ENCODE peak calls at places on chromosomes 13 and 19, in five cellular contexts. Q is HepG2, Z is K562, O is GM12878, R is H1. F is an unnamed sample.

GRCh38 chr19:30036154-30037129 is 94.4 kb downstream of the URI1 start:
- DNase-seq in O (no peak), R (no peak), Z (no peak), Q (no peak), F (no peak)

GRCh38 chr19:6103217-6103644 is 7.1 kb downstream of the RFX2 start:
- DNase-seq in Z (no peak), Q (no peak), O (no peak), R (no peak), F (no peak)

GRCh38 chr19:47122359-47123335 is 8.0 kb upstream of the SAE1 start:
- DNase-seq in Z (no peak), Q (peak), O (no peak), R (no peak), F (peak)

GRCh38 chr13:32639502-32640105 is 53.4 kb downstream of the PDS5B start:
- DNase-seq in R (no peak), O (peak), Q (peak), Z (peak), F (peak)

GRCh38 chr13:29934531-29935308 is 84.3 kb upstream of the UBL3 start:
- DNase-seq in R (no peak), Z (no peak), Q (no peak), O (no peak), F (no peak)

GRCh38 chr19:45276284-45276687 is 25.2 kb downstream of the MARK4 start:
- DNase-seq in O (no peak), Z (no peak), Q (peak), R (no peak), F (no peak)

GRCh38 chr13:26881154-26881553 is 120.6 kb upstream of the GPR12 start:
- DNase-seq in Z (no peak), Q (no peak), O (no peak), R (no peak), F (no peak)

GRCh38 chr19:10565028-10565566 is 713 bp downstream of the KRI1 start:
- DNase-seq in O (no peak), Q (no peak), Z (peak), R (no peak), F (peak)

GRCh38 chr19:18292810-18293641 is 11.6 kb upstream of the JUND start:
- DNase-seq in O (no peak), Q (peak), R (peak), Z (peak), F (peak)

GRCh38 chr19:7904074-7905020 is 670 bp downstream of the MAP2K7 start:
- DNase-seq in Z (peak), R (no peak), O (no peak), Q (no peak), F (no peak)

GRCh38 chr13:94914829-94915228 is 202.5 kb upstream of the SOX21 start:
- DNase-seq in Q (no peak), Z (no peak), O (no peak), R (no peak), F (no peak)

GRCh38 chr13:46804391-46804815 is 7.4 kb upstream of the ESD start:
- DNase-seq in R (no peak), Z (no peak), O (no peak), Q (peak), F (peak)

GRCh38 chr13:111153977-111154332 is 38.8 kb downstream of the ARHGEF7 start:
- DNase-seq in O (no peak), Q (peak), R (no peak), Z (peak), F (peak)

GRCh38 chr13:36363464-36363863 is 17.3 kb upstream of the SPART start:
- DNase-seq in Q (no peak), Z (no peak), O (no peak), R (no peak), F (no peak)

GRCh38 chr19:17357078-17357666 is 19.8 kb downstream of the GTPBP3 start:
- DNase-seq in O (no peak), Z (no peak), Q (no peak), R (no peak), F (no peak)

GRCh38 chr19:14434157-14434501 is 1.0 kb downstream of the PKN1 start:
- DNase-seq in Q (no peak), R (no peak), Z (no peak), O (no peak), F (no peak)

GRCh38 chr13:111862836-111863815 is 203.8 kb upstream of the SOX1 start:
- DNase-seq in Q (no peak), O (no peak), Z (no peak), R (peak), F (no peak)

GRCh38 chr13:24184855-24185254 is 24.3 kb downstream of the SPATA13 start:
- DNase-seq in O (no peak), R (no peak), Q (no peak), Z (no peak), F (no peak)

GRCh38 chr13:99655351-99656091 is 154.2 kb downstream of the TM9SF2 start:
- DNase-seq in O (no peak), Q (peak), R (no peak), Z (no peak), F (peak)

GRCh38 chr13:99657848-99658265 is 156.6 kb downstream of the TM9SF2 start:
- DNase-seq in Z (no peak), Q (no peak), R (peak), O (no peak), F (peak)

GRCh38 chr13:99654076-99654475 is 152.8 kb downstream of the TM9SF2 start:
- DNase-seq in R (no peak), O (no peak), Z (no peak), Q (no peak), F (no peak)

GRCh38 chr13:99656843-99657506 is 155.7 kb downstream of the TM9SF2 start:
- DNase-seq in R (no peak), Z (no peak), O (no peak), Q (no peak), F (no peak)

DNA sequence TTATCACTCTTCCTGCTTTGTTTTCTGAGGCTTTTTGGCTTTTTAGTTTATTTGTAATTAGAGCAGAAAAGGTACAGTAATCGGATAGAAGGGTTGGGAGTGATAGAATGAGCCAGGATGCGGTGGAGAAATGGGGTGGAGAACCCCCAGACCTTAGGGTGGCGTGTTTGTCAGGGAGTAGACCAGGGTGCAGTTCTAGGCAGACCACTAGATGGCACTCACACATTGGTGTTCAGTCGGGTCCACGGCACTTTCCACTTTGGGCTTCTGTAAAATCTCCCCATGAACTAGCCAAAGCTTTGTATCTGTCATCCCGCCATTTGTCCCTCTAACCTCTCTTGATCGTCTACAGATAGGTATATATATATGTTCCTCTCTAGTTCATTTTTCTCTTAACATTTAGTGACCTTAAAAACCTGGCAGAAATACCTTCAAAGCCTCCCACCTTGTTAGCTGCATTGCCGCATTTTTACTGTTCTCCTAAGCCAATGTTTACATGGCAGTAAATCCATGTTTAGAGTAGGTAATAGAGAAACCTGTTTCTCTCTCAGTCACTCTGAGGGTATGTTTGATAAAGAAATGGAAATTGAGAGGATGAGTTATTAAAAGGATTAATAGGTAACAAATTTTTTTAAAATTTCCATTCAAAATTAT is 154.9 kb downstream of the TM9SF2 start:
- DNase-seq in O (peak), Q (peak), Z (peak), R (peak), F (peak)
- TF ChIP-seq HDAC2 in O (no peak), Q (no peak), Z (no peak), R (no peak), F (no peak)

DNA sequence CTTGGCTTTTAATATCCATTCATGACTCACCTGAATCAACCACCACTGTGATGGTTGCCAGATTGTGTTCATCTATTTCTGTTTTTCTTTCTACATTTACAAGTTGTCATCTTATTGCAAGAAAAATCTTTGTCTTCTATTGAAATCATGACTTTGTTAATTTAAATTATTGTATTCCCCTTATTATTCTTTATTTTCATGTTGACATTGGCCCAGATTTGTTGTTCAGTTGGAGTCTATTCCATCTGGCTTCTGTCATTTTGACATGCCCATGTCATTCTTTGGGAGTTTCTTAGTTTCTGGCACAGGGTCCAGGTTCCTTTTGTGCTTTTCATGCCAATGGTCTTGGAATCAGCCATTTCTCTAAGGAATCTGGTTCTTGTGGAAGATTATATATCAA is 19.9 kb upstream of the DACH1 start:
- DNase-seq in Z (no peak), O (no peak), R (no peak), Q (no peak), F (no peak)
- TF ChIP-seq MAX in Z (no peak), O (no peak), R (no peak), Q (no peak), F (no peak)

DNA sequence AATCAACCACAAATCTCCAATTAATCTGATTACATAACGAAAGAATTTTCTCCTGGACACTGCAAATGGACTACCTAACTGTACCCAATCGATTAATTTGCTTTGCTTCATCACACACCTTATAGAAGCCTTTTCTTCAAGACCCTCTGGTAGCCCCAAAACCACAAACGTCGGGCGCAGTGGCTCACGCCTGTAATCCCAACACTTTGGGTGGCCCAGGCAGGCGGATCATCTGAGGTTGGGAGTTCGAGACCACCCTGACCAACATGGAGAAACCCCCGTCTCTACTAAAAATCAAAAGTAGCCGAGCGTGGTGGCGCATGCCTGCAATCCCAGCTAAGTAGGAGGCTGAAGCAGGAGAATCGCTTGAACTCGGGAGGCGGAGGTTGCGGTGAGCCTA is 42.9 kb upstream of the ZNF429 start:
- DNase-seq in Z (no peak), O (no peak), R (no peak), Q (no peak), F (no peak)
- H3K4me3 ChIP-seq in Z (peak), O (no peak), R (peak), Q (no peak), F (no peak)

DNA sequence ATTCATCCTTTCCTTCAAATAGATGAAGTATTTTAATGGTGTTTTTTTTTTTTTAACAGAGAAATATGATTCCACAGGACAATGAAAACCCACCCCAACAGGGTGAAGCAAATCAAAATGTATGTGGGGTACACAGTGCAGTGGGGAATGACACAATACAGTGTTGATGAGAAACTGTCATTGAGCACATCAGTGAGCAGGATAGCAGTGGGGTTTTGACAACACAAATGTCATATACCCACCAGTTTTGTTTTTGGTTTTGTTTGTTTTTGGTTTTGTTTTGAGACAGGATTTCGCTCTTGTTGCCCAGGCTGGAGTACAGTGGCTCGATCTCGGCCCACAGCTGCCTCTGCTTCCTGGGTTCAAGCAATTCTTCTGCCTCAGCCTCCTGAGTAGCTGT is 29.2 kb downstream of the ZNF844 start:
- DNase-seq in Q (no peak), Z (no peak), R (no peak), O (peak), F (no peak)
- TF ChIP-seq HDAC2 in Q (no peak), Z (no peak), R (no peak), O (no peak), F (no peak)